ENCODE peak calls at places on chromosomes 13 and 19, in four cellular contexts. One of them, this sample, is unnamed.
A peak's percentile ranks its signal among the peaks of the same experiment; 100 is the strongest.

GRCh38 chr19:56765107-56765506 is 75.4 kb downstream of the PEG3 start:
- DNase-seq in GM12878: no peak
- DNase-seq in H1: no peak
- DNase-seq in SK-N-SH: peak; percentile 75
- DNase-seq in this sample: no peak

GRCh38 chr19:13887039-13887438 is 10.1 kb downstream of the NANOS3 start:
- DNase-seq in GM12878: no peak
- DNase-seq in H1: no peak
- DNase-seq in SK-N-SH: no peak
- DNase-seq in this sample: no peak

GRCh38 chr19:37507167-37507464 is 377 bp downstream of the ZNF793 start:
- DNase-seq in GM12878: no peak
- DNase-seq in H1: no peak
- DNase-seq in SK-N-SH: no peak
- DNase-seq in this sample: no peak

GRCh38 chr19:5563941-5564612 is 3.7 kb downstream of the TINCR start:
- DNase-seq in GM12878: no peak
- DNase-seq in H1: no peak
- DNase-seq in SK-N-SH: peak; percentile 60
- DNase-seq in this sample: no peak

GRCh38 chr19:35262101-35262761 is 6.5 kb upstream of the USF2 start:
- DNase-seq in GM12878: no peak
- DNase-seq in H1: no peak
- DNase-seq in SK-N-SH: no peak
- DNase-seq in this sample: no peak

GRCh38 chr13:21710163-21710562 is 39.3 kb downstream of the FGF9 start:
- DNase-seq in GM12878: no peak
- DNase-seq in H1: no peak
- DNase-seq in SK-N-SH: no peak
- DNase-seq in this sample: no peak

GRCh38 chr19:54179921-54180452 is 7.0 kb upstream of the TMC4 start:
- DNase-seq in GM12878: no peak
- DNase-seq in H1: peak; percentile 92
- DNase-seq in SK-N-SH: peak; percentile 66
- DNase-seq in this sample: peak; percentile 62

GRCh38 chr13:50275392-50276063 is 260.3 kb downstream of the KCNRG start:
- DNase-seq in GM12878: no peak
- DNase-seq in H1: no peak
- DNase-seq in SK-N-SH: no peak
- DNase-seq in this sample: peak; percentile 54

GRCh38 chr19:38564981-38565685 is 52.6 kb downstream of the MAP4K1 start:
- DNase-seq in GM12878: no peak
- DNase-seq in H1: no peak
- DNase-seq in SK-N-SH: peak; percentile 78
- DNase-seq in this sample: no peak

GRCh38 chr13:41111454-41111853 is 21.1 kb downstream of the KBTBD6 start:
- DNase-seq in GM12878: no peak
- DNase-seq in H1: no peak
- DNase-seq in SK-N-SH: no peak
- DNase-seq in this sample: no peak

GRCh38 chr13:32426981-32427851 is 714 bp downstream of the N4BP2L1 start:
- DNase-seq in GM12878: no peak
- DNase-seq in H1: no peak
- DNase-seq in SK-N-SH: peak; percentile 80
- DNase-seq in this sample: no peak

GRCh38 chr13:63864171-63864902 is 2448.7 kb upstream of the PCDH20 start:
- DNase-seq in GM12878: no peak
- DNase-seq in H1: no peak
- DNase-seq in SK-N-SH: no peak
- DNase-seq in this sample: no peak

GRCh38 chr19:8079988-8080387 is 27.4 kb downstream of the CCL25 start:
- DNase-seq in GM12878: no peak
- DNase-seq in H1: no peak
- DNase-seq in SK-N-SH: no peak
- DNase-seq in this sample: no peak

GRCh38 chr13:57787058-57787791 is 155.7 kb downstream of the PCDH17 start:
- DNase-seq in GM12878: no peak
- DNase-seq in H1: peak; percentile 31
- DNase-seq in SK-N-SH: no peak
- DNase-seq in this sample: no peak

GRCh38 chr13:110232756-110233155 is 74.2 kb downstream of the COL4A1 start:
- DNase-seq in GM12878: no peak
- DNase-seq in H1: no peak
- DNase-seq in SK-N-SH: no peak
- DNase-seq in this sample: no peak

GRCh38 chr19:10593820-10594637 is 6.9 kb upstream of the AP1M2 start:
- DNase-seq in GM12878: peak; percentile 72
- DNase-seq in H1: no peak
- DNase-seq in SK-N-SH: no peak
- DNase-seq in this sample: no peak

GRCh38 chr19:16378291-16378889 is 53.8 kb downstream of the KLF2 start:
- DNase-seq in GM12878: no peak
- DNase-seq in H1: no peak
- DNase-seq in SK-N-SH: no peak
- DNase-seq in this sample: no peak

DNA sequence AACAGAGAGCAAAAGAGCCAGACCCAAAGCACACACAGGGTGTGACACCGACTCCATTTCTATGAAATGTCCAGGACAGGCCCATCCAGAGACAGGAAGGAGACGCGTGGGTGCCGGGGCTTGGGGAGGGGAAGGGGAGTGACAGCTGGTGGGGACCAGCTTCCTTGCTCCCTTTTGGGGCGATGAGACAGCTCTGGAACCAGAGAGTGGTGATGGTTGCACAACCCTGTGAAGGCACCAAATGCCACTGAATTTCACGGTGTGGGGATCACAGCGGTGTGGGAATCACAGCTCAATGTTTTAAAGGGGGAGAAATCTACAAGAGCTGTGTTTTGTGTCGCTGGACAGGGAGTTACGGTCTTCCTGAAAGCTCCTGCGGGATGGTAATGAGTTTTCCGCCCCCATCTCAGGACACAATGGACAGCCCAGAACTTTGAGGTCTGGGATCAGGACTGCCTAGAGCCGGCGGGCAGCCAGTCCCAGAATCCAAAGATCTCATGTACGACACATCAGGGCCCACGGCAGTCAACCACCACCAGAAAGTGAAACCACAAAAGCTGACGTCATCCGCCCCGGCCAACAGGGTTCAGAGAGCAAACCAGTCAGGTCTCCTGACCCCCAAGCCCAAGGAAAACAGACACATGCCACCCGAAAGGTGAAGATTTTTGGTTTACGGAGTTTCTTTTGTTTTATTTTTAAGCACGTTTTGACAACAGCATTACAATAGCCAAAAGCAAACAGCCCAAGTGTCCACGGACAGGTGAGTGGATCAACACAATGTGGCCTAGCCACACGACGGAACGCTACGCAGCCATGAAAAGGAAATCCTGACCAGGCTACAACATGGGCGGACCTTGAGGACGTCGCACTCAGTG is 7.3 kb downstream of the SGTA start:
- DNase-seq in GM12878: no peak
- DNase-seq in H1: no peak
- DNase-seq in SK-N-SH: no peak
- DNase-seq in this sample: peak; percentile 88
- TF ChIP-seq TCF12 in GM12878: no peak
- TF ChIP-seq TCF12 in H1: no peak
- TF ChIP-seq TCF12 in SK-N-SH: no peak
- TF ChIP-seq TCF12 in this sample: no peak

GRCh38 chr13:91904597-91904996 is 506.2 kb downstream of the GPC5 start:
- DNase-seq in GM12878: peak; percentile 16
- DNase-seq in H1: no peak
- DNase-seq in SK-N-SH: no peak
- DNase-seq in this sample: no peak

GRCh38 chr13:91907398-91907797 is 509.0 kb downstream of the GPC5 start:
- DNase-seq in GM12878: no peak
- DNase-seq in H1: no peak
- DNase-seq in SK-N-SH: no peak
- DNase-seq in this sample: no peak

GRCh38 chr13:91909617-91910016 is 511.2 kb downstream of the GPC5 start:
- DNase-seq in GM12878: no peak
- DNase-seq in H1: no peak
- DNase-seq in SK-N-SH: no peak
- DNase-seq in this sample: no peak

GRCh38 chr13:91904005-91904404 is 505.6 kb downstream of the GPC5 start:
- DNase-seq in GM12878: peak; percentile 30
- DNase-seq in H1: no peak
- DNase-seq in SK-N-SH: no peak
- DNase-seq in this sample: no peak
- TF ChIP-seq TCF12 in GM12878: no peak
- TF ChIP-seq TCF12 in H1: no peak
- TF ChIP-seq TCF12 in SK-N-SH: no peak
- TF ChIP-seq TCF12 in this sample: no peak

GRCh38 chr19:4338441-4339350 is at the start of gene STAP2:
- DNase-seq in GM12878: no peak
- DNase-seq in H1: no peak
- DNase-seq in SK-N-SH: no peak
- DNase-seq in this sample: peak; percentile 44

GRCh38 chr19:4343056-4343844 is at the start of gene MPND:
- DNase-seq in GM12878: peak; percentile 50
- DNase-seq in H1: no peak
- DNase-seq in SK-N-SH: peak; percentile 94
- DNase-seq in this sample: peak; percentile 72

GRCh38 chr19:4342421-4343055 is 824 bp upstream of the MPND start:
- DNase-seq in GM12878: peak; percentile 100
- DNase-seq in H1: peak; percentile 97
- DNase-seq in SK-N-SH: peak; percentile 92
- DNase-seq in this sample: peak; percentile 100

GRCh38 chr19:4334929-4335833 is 3.4 kb downstream of the STAP2 start:
- DNase-seq in GM12878: no peak
- DNase-seq in H1: no peak
- DNase-seq in SK-N-SH: no peak
- DNase-seq in this sample: no peak

DNA sequence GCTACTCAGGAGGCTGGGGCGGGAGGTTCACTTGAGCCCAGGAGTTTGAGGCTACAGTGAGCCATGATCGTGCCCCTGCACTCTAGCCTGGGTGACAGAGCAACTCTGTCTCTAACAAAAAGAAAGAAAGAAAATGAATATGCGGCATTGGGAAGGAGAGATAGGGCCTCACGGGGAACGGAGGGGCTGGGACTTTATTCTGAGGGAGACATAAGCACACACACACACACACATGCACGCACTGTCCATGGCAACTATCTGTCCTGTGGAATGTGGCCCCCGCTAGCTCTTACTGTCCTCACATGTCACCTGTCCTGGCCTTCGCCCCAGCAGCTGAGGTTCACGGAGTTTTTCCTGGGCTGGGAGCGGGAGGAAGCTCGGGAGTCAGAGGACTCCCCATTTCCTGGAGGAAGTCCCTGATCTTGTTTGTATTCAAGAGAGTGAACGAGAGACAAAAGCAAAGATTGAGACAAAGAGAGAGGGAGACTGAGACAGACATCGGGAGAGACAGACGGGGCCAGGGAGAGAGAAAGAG is 654 bp downstream of the STAP2 start:
- DNase-seq in GM12878: no peak
- DNase-seq in H1: no peak
- DNase-seq in SK-N-SH: no peak
- DNase-seq in this sample: peak; percentile 76
- TF ChIP-seq TCF12 in GM12878: no peak
- TF ChIP-seq TCF12 in H1: no peak
- TF ChIP-seq TCF12 in SK-N-SH: no peak
- TF ChIP-seq TCF12 in this sample: no peak

DNA sequence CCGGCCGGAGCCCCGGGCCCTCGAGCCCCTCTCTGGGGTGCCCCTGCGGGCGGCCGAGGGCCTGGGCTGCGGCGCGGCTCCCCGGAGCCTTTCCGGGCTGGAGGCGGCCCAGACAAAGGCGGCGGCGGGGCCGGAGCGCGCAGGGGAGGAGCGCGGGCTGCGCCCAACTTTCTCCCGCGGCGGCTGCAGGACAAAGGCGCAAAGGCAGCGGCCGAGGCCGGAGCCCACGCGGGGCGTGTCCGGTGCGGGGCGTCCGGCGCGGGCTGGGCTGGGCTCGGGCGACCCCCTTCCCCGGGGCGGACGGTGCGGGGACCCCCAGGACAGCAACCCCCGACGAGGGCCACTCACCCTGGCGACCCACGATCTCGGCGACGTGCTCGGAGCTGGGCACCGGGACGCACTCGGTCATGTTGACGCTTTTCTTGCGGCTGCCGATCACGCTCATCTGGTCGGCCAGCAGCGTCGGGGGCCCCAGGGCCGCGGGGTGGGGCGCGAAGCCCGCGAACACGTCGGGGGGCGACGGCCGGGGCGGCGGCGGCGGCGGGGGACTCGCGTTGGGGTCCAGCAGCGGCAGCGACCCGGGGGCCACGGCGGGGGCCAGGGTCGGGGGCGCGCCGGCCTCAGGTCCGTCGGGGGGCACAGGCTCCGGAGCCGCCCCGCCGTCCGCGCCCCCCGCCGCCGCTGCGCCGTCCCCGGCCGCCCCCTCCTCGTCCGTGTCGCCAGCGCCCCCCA is 843 bp downstream of the MEX3D start:
- DNase-seq in GM12878: no peak
- DNase-seq in H1: no peak
- DNase-seq in SK-N-SH: peak; percentile 72
- DNase-seq in this sample: no peak
- TF ChIP-seq TCF12 in GM12878: no peak
- TF ChIP-seq TCF12 in H1: no peak
- TF ChIP-seq TCF12 in SK-N-SH: no peak
- TF ChIP-seq TCF12 in this sample: no peak

DNA sequence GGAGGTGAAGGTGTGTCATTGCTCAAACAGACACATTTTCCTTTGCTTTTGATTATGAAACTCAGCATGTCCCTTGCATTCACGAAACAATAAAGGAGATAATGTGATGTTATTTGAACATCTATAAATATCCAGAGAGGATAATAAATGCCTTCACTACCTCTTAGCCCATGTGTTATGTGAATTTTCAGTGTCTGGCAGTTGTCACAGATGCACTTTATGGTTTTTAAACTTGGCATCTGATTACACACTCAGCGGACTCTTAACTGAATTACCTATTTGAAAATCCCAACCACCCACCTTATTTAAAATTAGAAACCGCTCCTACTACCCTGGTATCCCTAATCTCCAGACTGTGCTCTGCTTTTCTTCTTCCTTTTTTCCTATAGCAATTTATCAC is 254.2 kb downstream of the COG6 start:
- DNase-seq in GM12878: no peak
- DNase-seq in H1: no peak
- DNase-seq in SK-N-SH: peak; percentile 14
- DNase-seq in this sample: no peak
- TF ChIP-seq TCF12 in GM12878: no peak
- TF ChIP-seq TCF12 in H1: no peak
- TF ChIP-seq TCF12 in SK-N-SH: peak; percentile 17
- TF ChIP-seq TCF12 in this sample: no peak

GRCh38 chr19:497861-498590 is 1.7 kb downstream of the MADCAM1 start:
- DNase-seq in GM12878: no peak
- DNase-seq in H1: no peak
- DNase-seq in SK-N-SH: peak; percentile 53
- DNase-seq in this sample: no peak
- TF ChIP-seq TCF12 in GM12878: no peak
- TF ChIP-seq TCF12 in H1: no peak
- TF ChIP-seq TCF12 in SK-N-SH: no peak
- TF ChIP-seq TCF12 in this sample: no peak